ENCODE peak calls at places on chromosomes 7 and 10, in four cellular contexts. Z is activated effector memory CD4-positive, alpha-beta T cell treated with anti-CD3 and anti-CD28 coated beads, Interleukin-2, amount 50 U/mL, for 16 hours; E is non-pigmented ciliary epithelial cell; L is skeletal muscle cell. S is an unnamed sample.

GRCh38 chr10:94496646-94497045 is 48.9 kb upstream of the HELLS start:
- DNase-seq in Z (no peak), E (no peak), L (no peak), S (no peak)

GRCh38 chr10:118835682-118836326 is 81.0 kb upstream of the CACUL1 start:
- DNase-seq in Z (no peak), E (peak), L (no peak), S (no peak)

GRCh38 chr7:2013381-2014311 is 219.1 kb downstream of the MAD1L1 start:
- DNase-seq in Z (peak), E (no peak), L (no peak), S (no peak)

GRCh38 chr10:132164801-132165278 is 21.9 kb upstream of the DPYSL4 start:
- DNase-seq in Z (no peak), E (no peak), L (no peak), S (no peak)

GRCh38 chr10:102230264-102230860 is 4.3 kb downstream of the ELOVL3 start:
- DNase-seq in Z (peak), E (no peak), L (no peak), S (no peak)

GRCh38 chr7:150756858-150757257 is 19.6 kb downstream of the GIMAP5 start:
- DNase-seq in Z (no peak), E (no peak), L (no peak), S (no peak)

GRCh38 chr10:76429642-76430041 is 998.2 kb downstream of the LRMDA start:
- DNase-seq in Z (no peak), E (no peak), L (no peak), S (no peak)

GRCh38 chr10:70847666-70848360 is 32.1 kb downstream of the SGPL1 start:
- DNase-seq in Z (no peak), E (no peak), L (no peak), S (no peak)

GRCh38 chr7:159143780-159144755 is 599 bp downstream of the VIPR2 start:
- DNase-seq in Z (no peak), E (no peak), L (no peak), S (no peak)

GRCh38 chr7:618539-619355 is 99.1 kb upstream of the PDGFA start:
- DNase-seq in Z (peak), E (no peak), L (no peak), S (no peak)